ENCODE peak calls at places on chromosomes 13 and 19, in five cellular contexts. G is HuH-7; S is GM12891; O is stimulated activated CD8-positive, alpha-beta memory T cell treated with anti-CD3 and anti-CD28 coated beads, Interleukin-7, amount 100 ng/mL, for 1 hour; Z is posterior cingulate gyrus. P is an unnamed sample.
A peak's percentile ranks its signal among the peaks of the same experiment; 100 is the strongest.

GRCh38 chr19:50332264-50333038 is 3.3 kb upstream of the KCNC3 start:
- DNase-seq in G (no peak), O (no peak), Z (no peak), S (no peak), P (no peak)

GRCh38 chr13:75783906-75784485 is 147.9 kb downstream of the LMO7 start:
- DNase-seq in S (no peak), O (no peak), G (no peak), Z (no peak), P (no peak)

GRCh38 chr19:6551607-6552450 is 21.0 kb downstream of the TNFSF9 start:
- DNase-seq in S (peak; percentile 86), O (peak; percentile 41), G (no peak), Z (no peak), P (no peak)

GRCh38 chr13:33208290-33208990 is 77.1 kb downstream of the STARD13 start:
- DNase-seq in Z (no peak), O (no peak), G (no peak), S (no peak), P (no peak)

GRCh38 chr13:79481685-79482052 is 714 bp downstream of the NDFIP2 start:
- DNase-seq in G (peak; percentile 1), S (no peak), Z (no peak), O (peak; percentile 9), P (no peak)

GRCh38 chr13:113552786-113553540 is 31.6 kb upstream of the TFDP1 start:
- DNase-seq in Z (no peak), G (no peak), S (no peak), O (no peak), P (no peak)

GRCh38 chr13:43959291-43959690 is 79.6 kb downstream of the LACC1 start:
- DNase-seq in O (no peak), Z (no peak), S (no peak), G (no peak), P (no peak)

GRCh38 chr19:6700586-6701316 is 19.7 kb downstream of the C3 start:
- DNase-seq in O (no peak), G (no peak), Z (no peak), S (no peak), P (no peak)

GRCh38 chr19:45815501-45816216 is 551 bp upstream of the RSPH6A start:
- DNase-seq in S (no peak), G (no peak), Z (no peak), O (no peak), P (no peak)

GRCh38 chr19:6087074-6087506 is 23.2 kb downstream of the RFX2 start:
- DNase-seq in S (no peak), O (no peak), G (no peak), Z (no peak), P (no peak)